ENCODE peak calls at places on chromosomes 2 and 18, in four cellular contexts. J is substantia nigra, L is M059J, V is BE2C. P is an unnamed sample.

GRCh38 chr2:80852808-80853139 is 548.2 kb upstream of the LRRTM1 start:
- DNase-seq in J (no peak), L (no peak), V (no peak), P (no peak)

GRCh38 chr18:8661754-8662573 is 43.4 kb upstream of the MTCL1 start:
- DNase-seq in J (no peak), L (peak; percentile 83), V (peak; percentile 18), P (peak; percentile 55)

GRCh38 chr2:99085400-99085799 is 56.1 kb upstream of the C2orf15 start:
- DNase-seq in J (no peak), L (no peak), V (no peak), P (peak; percentile 33)

GRCh38 chr2:47520825-47521665 is 118.1 kb downstream of the MSH2 start:
- DNase-seq in J (peak; percentile 33), L (peak; percentile 62), V (peak; percentile 76), P (peak; percentile 62)

GRCh38 chr2:217958889-217959235 is 43.9 kb downstream of the TNS1 start:
- DNase-seq in J (no peak), L (no peak), V (no peak), P (no peak)

GRCh38 chr2:20326163-20326780 is 24.4 kb downstream of the PUM2 start:
- DNase-seq in J (peak; percentile 14), L (peak; percentile 57), V (peak; percentile 66), P (peak; percentile 67)

GRCh38 chr18:36451454-36452251 is 154.1 kb downstream of the FHOD3 start:
- DNase-seq in J (no peak), L (no peak), V (no peak), P (no peak)

GRCh38 chr2:182980115-182980514 is 58.1 kb downstream of the NCKAP1 start:
- DNase-seq in J (no peak), L (peak; percentile 40), V (no peak), P (peak; percentile 37)

GRCh38 chr2:41579811-41580210 is 468.0 kb upstream of the PKDCC start:
- DNase-seq in J (no peak), L (no peak), V (no peak), P (peak; percentile 7)

GRCh38 chr2:86468162-86469033 is 27.2 kb downstream of the KDM3A start:
- DNase-seq in J (no peak), L (no peak), V (no peak), P (no peak)

GRCh38 chr2:2505604-2506003 is 174.5 kb upstream of the MYT1L start:
- DNase-seq in J (no peak), L (no peak), V (no peak), P (no peak)

GRCh38 chr2:174608866-174609214 is 11.2 kb upstream of the WIPF1 start:
- DNase-seq in J (no peak), L (no peak), V (peak; percentile 14), P (no peak)

GRCh38 chr2:234293973-234294372 is 202.9 kb downstream of the ARL4C start:
- DNase-seq in J (no peak), L (no peak), V (no peak), P (no peak)

GRCh38 chr2:38830546-38831159 is 45.1 kb downstream of the DHX57 start:
- DNase-seq in J (no peak), L (peak; percentile 51), V (no peak), P (no peak)

GRCh38 chr2:100197643-100198153 is 55.3 kb upstream of the AFF3 start:
- DNase-seq in J (peak; percentile 17), L (no peak), V (peak; percentile 36), P (peak; percentile 96)

GRCh38 chr2:180124273-180124881 is 117.3 kb upstream of the CWC22 start:
- DNase-seq in J (no peak), L (peak; percentile 65), V (no peak), P (peak; percentile 65)

GRCh38 chr2:203330434-203330833 is 2.2 kb downstream of the ABI2 start:
- DNase-seq in J (no peak), L (peak; percentile 16), V (no peak), P (peak; percentile 65)

GRCh38 chr18:34115409-34116081 is 109.2 kb downstream of the NOL4 start:
- DNase-seq in J (no peak), L (no peak), V (no peak), P (no peak)

GRCh38 chr2:9981646-9982045 is 30.2 kb downstream of the GRHL1 start:
- DNase-seq in J (no peak), L (no peak), V (no peak), P (peak; percentile 46)

GRCh38 chr2:134258684-134259408 is 5.0 kb downstream of the MGAT5 start:
- DNase-seq in J (peak; percentile 54), L (no peak), V (no peak), P (no peak)

GRCh38 chr2:237282568-237283128 is 131.3 kb downstream of the COL6A3 start:
- DNase-seq in J (no peak), L (peak; percentile 47), V (no peak), P (peak; percentile 84)

GRCh38 chr2:176817061-176817565 is 395.5 kb upstream of the HNRNPA3 start:
- DNase-seq in J (no peak), L (no peak), V (peak; percentile 15), P (no peak)

GRCh38 chr18:55838841-55839240 is 250.8 kb upstream of the TCF4 start:
- DNase-seq in J (no peak), L (peak; percentile 83), V (no peak), P (peak; percentile 80)

GRCh38 chr2:101500860-101501259 is 25.9 kb upstream of the RFX8 start:
- DNase-seq in J (no peak), L (no peak), V (no peak), P (no peak)

P was measured in EH.